ENCODE peak calls at places on chromosome 5, in six cellular contexts. Q is T-helper 9 cell; O is AML-193; J is NCI-H1694 treated with DMSO at 0.1 percent for 48 hours; E is GM03348; M is stimulated activated CD4-positive, alpha-beta T cell treated with anti-CD3 and anti-CD28 coated beads, Interleukin-4, amount 100 ng/mL, for 1 hour. X is an unnamed sample.

GRCh38 chr5:154276932-154277331 is 86.4 kb downstream of the GALNT10 start:
- DNase-seq in Q (no peak), O (no peak), J (no peak), E (peak), M (no peak), X (no peak)

GRCh38 chr5:139859013-139859412 is 63.4 kb downstream of the PSD2 start:
- DNase-seq in Q (no peak), O (no peak), J (no peak), E (no peak), M (no peak), X (no peak)

GRCh38 chr5:22734907-22735306 is 118.2 kb downstream of the CDH12 start:
- DNase-seq in Q (no peak), O (no peak), J (no peak), E (no peak), M (no peak), X (no peak)

GRCh38 chr5:4204616-4205151 is 609.1 kb downstream of the IRX1 start:
- DNase-seq in Q (no peak), O (no peak), J (no peak), E (no peak), M (no peak), X (no peak)

GRCh38 chr5:103669615-103670014 is 107.0 kb upstream of the NUDT12 start:
- DNase-seq in Q (no peak), O (no peak), J (no peak), E (no peak), M (no peak), X (no peak)

GRCh38 chr5:150780180-150780692 is 1.7 kb downstream of the SMIM3 start:
- DNase-seq in Q (no peak), O (peak), J (no peak), E (no peak), M (no peak), X (peak)

GRCh38 chr5:34538026-34538672 is 118.0 kb upstream of the RAI14 start:
- DNase-seq in Q (no peak), O (no peak), J (no peak), E (no peak), M (peak), X (no peak)

GRCh38 chr5:87109749-87110148 is 157.9 kb upstream of the RASA1 start:
- DNase-seq in Q (no peak), O (no peak), J (no peak), E (no peak), M (no peak), X (no peak)

GRCh38 chr5:42301349-42301748 is 121.9 kb upstream of the GHR start:
- DNase-seq in Q (no peak), O (no peak), J (no peak), E (no peak), M (no peak), X (no peak)

GRCh38 chr5:53946405-53947100 is 363.8 kb downstream of the ARL15 start:
- DNase-seq in Q (no peak), O (no peak), J (no peak), E (no peak), M (no peak), X (no peak)

X was measured in activated CD8-positive, alpha-beta memory T cell treated with anti-CD3 and anti-CD28 coated beads, Interleukin-2, amount 50 U/mL, for 48 hours.